ENCODE peak calls at places on chromosome 12, in ten cellular contexts. V is omental fat pad; E is mucosa of gallbladder; N is HCT116; H is T-cell; F is osteocyte; Y is ELR; X is stimulated activated CD8-positive, alpha-beta memory T cell treated with anti-CD3 and anti-CD28 coated beads, Interleukin-12 subunit alpha, Interleukin-12 subunit beta, amount 100 ng/mL, for 1 hour; T is COR-L47; L is endothelial cell. B is an unnamed sample.

GRCh38 chr12:124537525-124538193 is 29.8 kb downstream of the NCOR2 start:
- DNase-seq in T (no peak), E (no peak), V (no peak), Y (no peak), N (no peak), F (no peak), X (no peak), L (no peak), H (no peak), B (no peak)

GRCh38 chr12:89695100-89695499 is 13.5 kb downstream of the ATP2B1 start:
- DNase-seq in L (no peak), N (no peak), F (no peak), X (no peak), H (no peak), T (no peak), Y (peak; percentile 65), V (no peak), E (no peak), B (no peak)

GRCh38 chr12:101713930-101714329 is 16.5 kb downstream of the CHPT1 start:
- DNase-seq in T (no peak), F (no peak), V (no peak), L (no peak), E (no peak), N (no peak), Y (no peak), H (no peak), X (no peak), B (no peak)

GRCh38 chr12:50101663-50102062 is 2.1 kb upstream of the GPD1 start:
- DNase-seq in V (no peak), X (no peak), F (no peak), H (no peak), N (peak; percentile 27), L (no peak), T (no peak), Y (peak; percentile 73), E (no peak), B (no peak)

GRCh38 chr12:6226701-6227096 is 26.5 kb downstream of the CD9 start:
- DNase-seq in T (no peak), V (no peak), N (no peak), E (no peak), F (no peak), L (no peak), Y (no peak), H (no peak), X (no peak), B (no peak)

GRCh38 chr12:86118161-86118560 is 138.0 kb downstream of the MGAT4C start:
- DNase-seq in V (no peak), E (no peak), X (no peak), L (no peak), H (no peak), T (no peak), N (no peak), F (no peak), Y (no peak), B (no peak)

GRCh38 chr12:33649992-33650391 is 210.4 kb upstream of the SYT10 start:
- DNase-seq in L (no peak), N (no peak), X (no peak), T (no peak), H (no peak), F (no peak), V (no peak), E (no peak), Y (no peak), B (no peak)

GRCh38 chr12:79911889-79912656 is 22.8 kb downstream of the PPP1R12A start:
- DNase-seq in X (no peak), T (no peak), E (no peak), L (no peak), V (no peak), H (no peak), F (no peak), Y (peak; percentile 52), N (no peak), B (no peak)

B was measured in GM12878.